ENCODE peak calls at places on chromosomes 13 and 19, in four cellular contexts. One of them, this sample, is unnamed. For H3K9me3, the result is how much of the 10 kb centered on the place peaks cover.

GRCh38 chr19:44648536-44649370 is 5.0 kb downstream of the PVR start:
- DNase-seq in SJSA1: peak
- DNase-seq in astrocyte: peak
- DNase-seq in tibial artery: no peak
- DNase-seq in this sample: no peak

GRCh38 chr13:33953203-33953602 is 135.3 kb downstream of the RFC3 start:
- DNase-seq in SJSA1: no peak
- DNase-seq in astrocyte: peak
- DNase-seq in tibial artery: no peak
- DNase-seq in this sample: no peak

GRCh38 chr19:46529622-46530451 is 34.2 kb upstream of the PNMA8B start:
- DNase-seq in tibial artery: peak
- DNase-seq in SJSA1: peak
- DNase-seq in astrocyte: no peak
- DNase-seq in this sample: peak

GRCh38 chr19:39052243-39052746 is 19.9 kb upstream of the FBXO27 start:
- DNase-seq in astrocyte: no peak
- DNase-seq in SJSA1: peak
- DNase-seq in tibial artery: no peak
- DNase-seq in this sample: peak

GRCh38 chr19:47005873-47006272 is 13.8 kb upstream of the NPAS1 start:
- DNase-seq in SJSA1: no peak
- DNase-seq in tibial artery: no peak
- DNase-seq in astrocyte: no peak
- DNase-seq in this sample: no peak

GRCh38 chr19:49533551-49534488 is 6.0 kb downstream of the RCN3 start:
- DNase-seq in SJSA1: no peak
- DNase-seq in astrocyte: no peak
- DNase-seq in tibial artery: peak
- DNase-seq in this sample: peak

GRCh38 chr13:20159646-20160345 is 1.1 kb downstream of the GJA3 start:
- DNase-seq in astrocyte: peak
- DNase-seq in tibial artery: no peak
- DNase-seq in SJSA1: no peak
- DNase-seq in this sample: no peak

GRCh38 chr13:99403458-99403971 is 96.3 kb upstream of the GPR183 start:
- DNase-seq in SJSA1: no peak
- DNase-seq in astrocyte: no peak
- DNase-seq in tibial artery: no peak
- DNase-seq in this sample: no peak

GRCh38 chr19:7871280-7871529 is 3.0 kb downstream of the PRR36 start:
- DNase-seq in tibial artery: no peak
- DNase-seq in SJSA1: no peak
- DNase-seq in astrocyte: no peak
- DNase-seq in this sample: no peak

GRCh38 chr13:110784748-110785147 is 71.2 kb downstream of the ING1 start:
- DNase-seq in SJSA1: no peak
- DNase-seq in astrocyte: no peak
- DNase-seq in tibial artery: no peak
- DNase-seq in this sample: no peak

GRCh38 chr13:111011899-111012298 is 97.0 kb upstream of the ANKRD10 start:
- DNase-seq in SJSA1: peak
- DNase-seq in astrocyte: no peak
- DNase-seq in tibial artery: no peak
- DNase-seq in this sample: no peak

GRCh38 chr13:25420161-25420560 is 48.4 kb downstream of the ATP8A2 start:
- DNase-seq in tibial artery: no peak
- DNase-seq in SJSA1: no peak
- DNase-seq in astrocyte: no peak
- DNase-seq in this sample: no peak

GRCh38 chr13:86862137-86862536 is 809.0 kb upstream of the SLITRK5 start:
- DNase-seq in astrocyte: no peak
- DNase-seq in tibial artery: no peak
- DNase-seq in SJSA1: no peak
- DNase-seq in this sample: no peak

GRCh38 chr13:91359071-91359470 is 11.6 kb downstream of the MIR17HG start:
- DNase-seq in tibial artery: no peak
- DNase-seq in SJSA1: no peak
- DNase-seq in astrocyte: no peak
- DNase-seq in this sample: no peak

GRCh38 chr13:51452391-51453307 is at the start of gene INTS6:
- DNase-seq in astrocyte: peak
- DNase-seq in tibial artery: peak
- DNase-seq in SJSA1: peak
- DNase-seq in this sample: peak

GRCh38 chr13:19181621-19182485 is at the start of gene TUBA3C:
- DNase-seq in astrocyte: no peak
- DNase-seq in tibial artery: no peak
- DNase-seq in SJSA1: peak
- DNase-seq in this sample: no peak

GRCh38 chr19:41427647-41428480 is 690 bp upstream of the B3GNT8 start:
- DNase-seq in astrocyte: no peak
- DNase-seq in SJSA1: no peak
- DNase-seq in tibial artery: no peak
- DNase-seq in this sample: peak

GRCh38 chr19:32702010-32702409 is 10.4 kb downstream of the NUDT19 start:
- DNase-seq in SJSA1: no peak
- DNase-seq in astrocyte: no peak
- DNase-seq in tibial artery: no peak
- DNase-seq in this sample: no peak

GRCh38 chr13:40275636-40276035 is 390.8 kb downstream of the FOXO1 start:
- DNase-seq in tibial artery: no peak
- DNase-seq in astrocyte: peak
- DNase-seq in SJSA1: no peak
- DNase-seq in this sample: no peak

GRCh38 chr13:113939129-113939904 is 34.6 kb downstream of the C13orf46 start:
- DNase-seq in astrocyte: no peak
- DNase-seq in SJSA1: no peak
- DNase-seq in tibial artery: no peak
- DNase-seq in this sample: no peak

GRCh38 chr13:51451467-51452390 is 1.1 kb downstream of the INTS6 start:
- DNase-seq in SJSA1: peak
- DNase-seq in tibial artery: peak
- DNase-seq in astrocyte: peak
- DNase-seq in this sample: peak

GRCh38 chr13:35478384-35479222 is 2.1 kb upstream of the MAB21L1 start:
- DNase-seq in astrocyte: no peak
- DNase-seq in SJSA1: no peak
- DNase-seq in tibial artery: no peak
- DNase-seq in this sample: no peak

GRCh38 chr13:19586904-19587634 is 25.7 kb upstream of the TPTE2 start:
- DNase-seq in SJSA1: no peak
- DNase-seq in astrocyte: peak
- DNase-seq in tibial artery: no peak
- DNase-seq in this sample: peak

GRCh38 chr19:39297931-39298634 is 1.9 kb downstream of the IFNL1 start:
- DNase-seq in astrocyte: no peak
- DNase-seq in tibial artery: peak
- DNase-seq in SJSA1: no peak
- DNase-seq in this sample: peak

GRCh38 chr13:92513672-92514071 is 712.9 kb upstream of the GPC6 start:
- DNase-seq in tibial artery: no peak
- DNase-seq in SJSA1: no peak
- DNase-seq in astrocyte: peak
- DNase-seq in this sample: no peak

GRCh38 chr13:109729031-109729870 is 57.1 kb downstream of the IRS2 start:
- DNase-seq in astrocyte: peak
- DNase-seq in SJSA1: peak
- DNase-seq in tibial artery: no peak
- DNase-seq in this sample: no peak

GRCh38 chr19:32810452-32810851 is 59.1 kb downstream of the SLC7A9 start:
- DNase-seq in tibial artery: no peak
- DNase-seq in SJSA1: no peak
- DNase-seq in astrocyte: no peak
- DNase-seq in this sample: peak

GRCh38 chr13:111153977-111154332 is 38.8 kb downstream of the ARHGEF7 start:
- DNase-seq in tibial artery: peak
- DNase-seq in SJSA1: no peak
- DNase-seq in astrocyte: no peak
- DNase-seq in this sample: no peak

GRCh38 chr13:95516021-95516420 is 36.5 kb upstream of the CLDN10 start:
- DNase-seq in astrocyte: no peak
- DNase-seq in SJSA1: no peak
- DNase-seq in tibial artery: no peak
- DNase-seq in this sample: no peak

GRCh38 chr13:99354371-99354951 is 47.3 kb upstream of the GPR183 start:
- DNase-seq in astrocyte: no peak
- DNase-seq in tibial artery: no peak
- DNase-seq in SJSA1: peak
- DNase-seq in this sample: no peak

GRCh38 chr13:91468301-91468700 is 69.9 kb downstream of the GPC5 start:
- DNase-seq in tibial artery: no peak
- DNase-seq in astrocyte: peak
- DNase-seq in SJSA1: no peak
- DNase-seq in this sample: no peak

GRCh38 chr13:86856996-86857395 is 814.2 kb upstream of the SLITRK5 start:
- DNase-seq in tibial artery: no peak
- DNase-seq in SJSA1: no peak
- DNase-seq in astrocyte: peak
- DNase-seq in this sample: no peak

GRCh38 chr13:22703601-22704209 is 477.1 kb upstream of the SGCG start:
- DNase-seq in tibial artery: no peak
- DNase-seq in SJSA1: no peak
- DNase-seq in astrocyte: no peak
- DNase-seq in this sample: no peak

DNA sequence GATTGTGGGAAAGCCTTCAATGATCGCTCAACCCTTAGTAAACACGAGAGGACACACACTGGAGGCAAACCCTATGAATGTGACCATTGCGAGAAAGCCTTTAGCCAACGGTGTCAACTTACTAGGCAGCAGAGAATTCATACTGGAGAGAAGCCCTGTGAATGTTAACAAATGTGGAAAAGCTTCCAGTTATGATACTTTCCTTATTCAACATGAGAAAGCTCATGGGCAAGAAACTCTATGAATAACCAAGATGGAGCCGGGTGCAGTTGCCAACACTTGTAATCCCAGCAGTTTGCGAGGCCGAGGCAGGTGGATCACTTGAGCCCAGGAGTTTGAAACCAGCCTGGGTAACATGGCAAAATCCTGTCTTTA is 15.8 kb upstream of the ZNF8 start:
- DNase-seq in tibial artery: no peak
- DNase-seq in astrocyte: no peak
- DNase-seq in SJSA1: no peak
- DNase-seq in this sample: no peak
- H3K9me3 ChIP-seq in tibial artery: half or more
- H3K9me3 ChIP-seq in astrocyte: half or more
- H3K9me3 ChIP-seq in SJSA1: half or more
- H3K9me3 ChIP-seq in this sample: half or more

DNA sequence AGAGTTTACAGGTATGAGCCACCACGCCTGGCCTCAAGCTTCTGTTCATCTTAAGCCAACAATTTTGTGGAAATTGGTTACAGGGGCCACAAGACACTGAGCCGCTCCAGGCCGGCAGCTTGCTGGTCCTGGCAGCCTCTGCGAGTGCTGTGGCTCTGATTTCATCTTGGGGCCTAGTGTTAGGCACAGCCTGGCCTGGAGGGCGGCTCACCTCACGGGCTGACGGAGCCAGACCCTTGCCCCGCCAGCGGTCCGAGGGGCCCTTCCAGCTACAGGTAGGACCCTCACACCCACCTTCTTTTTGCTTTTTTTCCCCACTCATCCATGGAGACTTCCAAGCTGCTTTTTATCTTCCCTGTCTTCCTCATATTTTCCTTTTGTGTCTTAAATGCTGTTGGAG is 8.6 kb downstream of the ZNF544 start:
- DNase-seq in astrocyte: no peak
- DNase-seq in tibial artery: no peak
- DNase-seq in SJSA1: no peak
- DNase-seq in this sample: no peak
- H3K9me3 ChIP-seq in astrocyte: under half
- H3K9me3 ChIP-seq in tibial artery: under half
- H3K9me3 ChIP-seq in SJSA1: under half
- H3K9me3 ChIP-seq in this sample: half or more

GRCh38 chr19:57935731-57936130 is 529 bp upstream of the ZNF418 start:
- DNase-seq in SJSA1: no peak
- DNase-seq in astrocyte: no peak
- DNase-seq in tibial artery: no peak
- DNase-seq in this sample: no peak
- H3K9me3 ChIP-seq in SJSA1: under half
- H3K9me3 ChIP-seq in astrocyte: under half
- H3K9me3 ChIP-seq in tibial artery: under half
- H3K9me3 ChIP-seq in this sample: under half

DNA sequence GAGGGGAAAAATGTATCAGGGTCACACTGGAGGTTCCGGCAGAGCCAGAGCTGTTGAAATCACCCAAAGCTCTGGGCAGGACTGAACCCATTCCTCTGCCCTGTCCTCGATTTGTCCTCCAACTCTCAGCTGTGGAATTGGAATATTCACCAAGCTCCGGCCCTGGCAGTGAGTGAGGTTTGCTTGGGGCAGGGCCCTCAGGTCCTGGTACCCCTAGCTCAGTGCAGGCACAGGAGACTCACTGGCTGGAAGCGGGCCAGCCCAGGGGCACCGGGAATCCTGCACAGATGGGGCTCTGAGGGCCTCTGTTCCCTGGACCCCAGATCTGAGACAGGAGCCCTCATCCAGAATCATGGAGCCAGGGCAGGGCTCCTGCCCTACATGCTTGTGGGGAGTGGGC is 1322.3 kb downstream of the UQCRFS1 start:
- DNase-seq in tibial artery: no peak
- DNase-seq in astrocyte: no peak
- DNase-seq in SJSA1: no peak
- DNase-seq in this sample: no peak
- H3K9me3 ChIP-seq in tibial artery: under half
- H3K9me3 ChIP-seq in astrocyte: under half
- H3K9me3 ChIP-seq in SJSA1: under half
- H3K9me3 ChIP-seq in this sample: under half

GRCh38 chr13:31747271-31747670 is 7.9 kb downstream of the RXFP2 start:
- DNase-seq in astrocyte: no peak
- DNase-seq in tibial artery: no peak
- DNase-seq in SJSA1: no peak
- DNase-seq in this sample: no peak

GRCh38 chr13:31739226-31739625 is at the start of gene RXFP2:
- DNase-seq in tibial artery: no peak
- DNase-seq in astrocyte: no peak
- DNase-seq in SJSA1: no peak
- DNase-seq in this sample: no peak

GRCh38 chr13:31747966-31748365 is 8.6 kb downstream of the RXFP2 start:
- DNase-seq in SJSA1: no peak
- DNase-seq in astrocyte: no peak
- DNase-seq in tibial artery: no peak
- DNase-seq in this sample: no peak

DNA sequence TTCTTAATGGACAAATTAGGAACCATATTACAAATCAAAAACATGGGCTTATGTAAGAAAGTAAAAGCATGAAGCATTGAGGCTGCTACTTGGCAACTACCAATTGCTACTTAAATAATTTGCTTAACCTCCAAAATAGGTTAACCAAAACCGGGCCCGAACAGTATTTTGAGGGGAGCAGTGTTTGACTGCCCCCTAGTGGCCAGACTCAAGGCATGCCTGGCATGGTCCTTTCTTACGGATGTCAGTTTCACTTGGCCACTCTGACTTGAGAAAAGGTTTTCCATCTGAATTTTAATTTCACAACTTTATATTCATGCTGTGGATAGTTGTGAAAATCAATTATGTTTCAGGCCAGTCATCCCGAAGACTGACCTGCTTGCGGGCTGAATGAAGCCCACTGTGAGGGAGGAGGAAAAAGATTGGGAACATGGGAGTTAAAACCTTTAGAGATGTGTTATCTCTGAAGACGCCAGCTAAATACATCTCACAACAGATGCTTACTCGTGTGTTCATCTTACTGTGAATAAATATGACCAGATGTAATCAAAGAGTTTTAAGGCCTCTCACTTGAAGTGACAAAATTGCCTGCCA is 2.9 kb downstream of the RXFP2 start:
- DNase-seq in SJSA1: peak
- DNase-seq in astrocyte: peak
- DNase-seq in tibial artery: peak
- DNase-seq in this sample: no peak
- H3K9me3 ChIP-seq in SJSA1: under half
- H3K9me3 ChIP-seq in astrocyte: under half
- H3K9me3 ChIP-seq in tibial artery: under half
- H3K9me3 ChIP-seq in this sample: under half